ENCODE peak calls at places on chromosome 5, in four cellular contexts. Z is activated gamma-delta T cell, B is IMR-90, V is cerebellar cortex. W is an unnamed sample.

GRCh38 chr5:154755361-154756202 is at the start of gene LARP1:
- DNase-seq in Z (peak), B (peak), V (no peak), W (peak)

GRCh38 chr5:142175039-142175438 is 66.5 kb downstream of the NDFIP1 start:
- DNase-seq in Z (no peak), B (no peak), V (no peak), W (no peak)

GRCh38 chr5:6322163-6322713 is 56.1 kb downstream of the MED10 start:
- DNase-seq in Z (no peak), B (no peak), V (no peak), W (no peak)

GRCh38 chr5:127686424-127686823 is 16.8 kb upstream of the CCDC192 start:
- DNase-seq in Z (no peak), B (no peak), V (no peak), W (no peak)

GRCh38 chr5:14816374-14816998 is 55.1 kb downstream of the ANKH start:
- DNase-seq in Z (no peak), B (no peak), V (peak), W (no peak)

GRCh38 chr5:14767942-14768837 is 103.4 kb downstream of the ANKH start:
- DNase-seq in Z (no peak), B (no peak), V (peak), W (no peak)

GRCh38 chr5:136130581-136130980 is 2.1 kb upstream of the SMAD5 start:
- DNase-seq in Z (no peak), B (no peak), V (no peak), W (no peak)

GRCh38 chr5:170254056-170254455 is 21.3 kb downstream of the C5orf58 start:
- DNase-seq in Z (no peak), B (no peak), V (no peak), W (no peak)

GRCh38 chr5:97735209-97735608 is 552.2 kb upstream of the RIOK2 start:
- DNase-seq in Z (no peak), B (peak), V (no peak), W (peak)

GRCh38 chr5:138138949-138139775 is at the start of gene NME5:
- DNase-seq in Z (no peak), B (peak), V (peak), W (peak)

GRCh38 chr5:61330341-61330878 is 1.6 kb upstream of the ZSWIM6 start:
- DNase-seq in Z (peak), B (peak), V (peak), W (peak)

GRCh38 chr5:114311943-114312342 is 49.9 kb upstream of the KCNN2 start:
- DNase-seq in Z (no peak), B (no peak), V (peak), W (no peak)

GRCh38 chr5:59615272-59615671 is 278.3 kb downstream of the PDE4D start:
- DNase-seq in Z (no peak), B (no peak), V (no peak), W (peak)

GRCh38 chr5:67432601-67433000 is 236.0 kb upstream of the CD180 start:
- DNase-seq in Z (no peak), B (no peak), V (no peak), W (no peak)

GRCh38 chr5:127892467-127893207 is 189.4 kb downstream of the CCDC192 start:
- DNase-seq in Z (no peak), B (peak), V (no peak), W (peak)

GRCh38 chr5:138981131-138981530 is 106.0 kb upstream of the LRRTM2 start:
- DNase-seq in Z (no peak), B (peak), V (no peak), W (peak)

GRCh38 chr5:38009754-38010386 is 170.0 kb upstream of the GDNF start:
- DNase-seq in Z (no peak), B (no peak), V (no peak), W (no peak)

GRCh38 chr5:1316941-1317340 is 22.1 kb upstream of the TERT start:
- DNase-seq in Z (no peak), B (no peak), V (no peak), W (no peak)

GRCh38 chr5:163456029-163456589 is 3.8 kb downstream of the NUDCD2 start:
- DNase-seq in Z (no peak), B (no peak), V (no peak), W (no peak)

W was measured in fibroblast of pulmonary artery.